ENCODE peak calls at places on chromosome 12, in six cellular contexts. O is HCT116, S is gastrocnemius medialis, G is stomach, A is A549, Z is breast epithelium. H is an unnamed sample.
A peak's percentile ranks its signal among the peaks of the same experiment; 100 is the strongest.

GRCh38 chr12:22626429-22626828 is 1.5 kb downstream of the ETNK1 start:
- DNase-seq in G (no peak), A (no peak), S (no peak), O (no peak), Z (no peak), H (no peak)

GRCh38 chr12:132174703-132175490 is 30.6 kb downstream of the NOC4L start:
- DNase-seq in O (no peak), A (no peak), S (no peak), G (peak; percentile 54), Z (no peak), H (no peak)

GRCh38 chr12:120994059-120994458 is 15.7 kb downstream of the HNF1A start:
- DNase-seq in Z (no peak), S (no peak), G (no peak), A (no peak), O (no peak), H (no peak)

GRCh38 chr12:109870648-109871047 is 9.7 kb downstream of the GLTP start:
- DNase-seq in G (no peak), Z (no peak), O (no peak), S (no peak), A (no peak), H (no peak)

GRCh38 chr12:12726543-12727093 is 9.4 kb downstream of the CDKN1B start:
- DNase-seq in Z (no peak), O (no peak), S (no peak), A (peak; percentile 41), G (no peak), H (no peak)

GRCh38 chr12:72564120-72564519 is 291.9 kb downstream of the TRHDE start:
- DNase-seq in G (no peak), O (no peak), A (no peak), Z (no peak), S (no peak), H (no peak)

GRCh38 chr12:99619389-99620158 is 28.0 kb upstream of the GARIN6 start:
- DNase-seq in S (no peak), A (no peak), G (no peak), O (peak; percentile 23), Z (no peak), H (no peak)

GRCh38 chr12:622420-622819 is 40.8 kb downstream of the NINJ2 start:
- DNase-seq in A (no peak), O (no peak), S (no peak), Z (no peak), G (no peak), H (no peak)

GRCh38 chr12:51077930-51078329 is 5.5 kb downstream of the CSRNP2 start:
- DNase-seq in S (no peak), A (no peak), O (no peak), Z (no peak), G (no peak), H (no peak)

GRCh38 chr12:115998119-115998633 is 279.3 kb downstream of the MED13L start:
- DNase-seq in Z (no peak), A (peak; percentile 45), G (no peak), O (peak; percentile 32), S (no peak), H (no peak)

GRCh38 chr12:32302218-32302826 is 97.0 kb upstream of the FGD4 start:
- DNase-seq in G (no peak), O (peak; percentile 45), A (no peak), Z (no peak), S (no peak), H (no peak)

GRCh38 chr12:12506541-12506940 is 56.1 kb downstream of the DUSP16 start:
- DNase-seq in S (no peak), G (no peak), O (no peak), A (no peak), Z (no peak), H (no peak)

GRCh38 chr12:82414926-82415325 is 56.6 kb downstream of the METTL25 start:
- DNase-seq in G (no peak), Z (no peak), A (no peak), S (no peak), O (no peak), H (no peak)

GRCh38 chr12:90174198-90174510 is 465.5 kb upstream of the ATP2B1 start:
- DNase-seq in S (no peak), A (no peak), Z (no peak), G (no peak), O (peak; percentile 6), H (no peak)

GRCh38 chr12:46360370-46360769 is 12.2 kb downstream of the SLC38A2 start:
- DNase-seq in Z (no peak), S (no peak), A (no peak), G (no peak), O (no peak), H (no peak)

GRCh38 chr12:32135967-32136366 is 29.3 kb downstream of the BICD1 start:
- DNase-seq in Z (no peak), A (no peak), O (no peak), G (no peak), S (no peak), H (no peak)

GRCh38 chr12:130572553-130572952 is 143.5 kb downstream of the RIMBP2 start:
- DNase-seq in G (no peak), Z (no peak), A (no peak), S (no peak), O (no peak), H (no peak)

GRCh38 chr12:1130164-1130563 is 139.1 kb downstream of the ERC1 start:
- DNase-seq in Z (no peak), A (no peak), G (peak; percentile 81), S (no peak), O (peak; percentile 78), H (no peak)

GRCh38 chr12:41563044-41563443 is 374.9 kb downstream of the PDZRN4 start:
- DNase-seq in G (no peak), Z (no peak), O (no peak), S (no peak), A (no peak), H (no peak)
- H3K27ac ChIP-seq in G (no peak overlapping the region), Z (no peak overlapping the region), O (no peak overlapping the region), S (no peak overlapping the region), A (no peak overlapping the region), H (no peak overlapping the region)

GRCh38 chr12:53046655-53047220 is 3.1 kb upstream of the TNS2 start:
- DNase-seq in A (peak; percentile 81), S (peak; percentile 86), G (peak; percentile 86), Z (peak; percentile 93), O (no peak), H (no peak)
- TF ChIP-seq POLR2A in A (peak; percentile 79), S (peak; percentile 67), G (peak; percentile 94), Z (peak; percentile 98), O (peak; percentile 34), H (no peak)

DNA sequence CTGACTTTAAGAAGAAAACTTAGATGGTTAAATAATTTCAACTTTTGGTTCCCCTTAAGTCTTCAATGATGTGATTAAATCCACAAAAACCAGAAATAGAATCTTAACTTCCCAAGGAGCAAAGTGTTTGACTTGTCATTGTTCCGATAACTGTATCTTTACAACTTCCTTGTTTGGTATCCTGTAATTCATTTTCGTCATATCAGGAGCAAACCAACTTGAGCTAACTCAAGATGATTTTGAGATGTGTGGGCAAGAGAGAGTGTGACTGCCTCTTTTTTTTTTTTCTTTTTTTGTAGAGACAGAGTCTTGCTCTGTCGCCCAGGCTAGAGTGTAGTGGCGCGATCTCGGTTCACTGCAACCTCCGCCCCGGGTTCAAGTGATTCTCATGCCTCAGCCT is 25.3 kb downstream of the DRAM1 start:
- DNase-seq in S (no peak), G (no peak), Z (no peak), A (no peak), O (no peak), H (no peak)
- H3K27ac ChIP-seq in S (no peak overlapping the region), G (peak overlapping the region; percentile 33), Z (no peak overlapping the region), A (no peak overlapping the region), O (no peak overlapping the region), H (no peak overlapping the region)

GRCh38 chr12:106631797-106632196 is 49.0 kb downstream of the RFX4 start:
- DNase-seq in A (no peak), Z (no peak), O (no peak), G (no peak), S (no peak), H (no peak)

GRCh38 chr12:106629797-106630669 is 47.2 kb downstream of the RFX4 start:
- DNase-seq in S (no peak), A (no peak), G (no peak), Z (no peak), O (no peak), H (no peak)

GRCh38 chr12:106632797-106633450 is 50.1 kb downstream of the RFX4 start:
- DNase-seq in A (peak; percentile 29), S (no peak), Z (no peak), G (no peak), O (peak; percentile 43), H (no peak)

GRCh38 chr12:106633451-106633823 is 50.6 kb downstream of the RFX4 start:
- DNase-seq in O (no peak), A (peak; percentile 31), Z (no peak), G (no peak), S (no peak), H (no peak)

DNA sequence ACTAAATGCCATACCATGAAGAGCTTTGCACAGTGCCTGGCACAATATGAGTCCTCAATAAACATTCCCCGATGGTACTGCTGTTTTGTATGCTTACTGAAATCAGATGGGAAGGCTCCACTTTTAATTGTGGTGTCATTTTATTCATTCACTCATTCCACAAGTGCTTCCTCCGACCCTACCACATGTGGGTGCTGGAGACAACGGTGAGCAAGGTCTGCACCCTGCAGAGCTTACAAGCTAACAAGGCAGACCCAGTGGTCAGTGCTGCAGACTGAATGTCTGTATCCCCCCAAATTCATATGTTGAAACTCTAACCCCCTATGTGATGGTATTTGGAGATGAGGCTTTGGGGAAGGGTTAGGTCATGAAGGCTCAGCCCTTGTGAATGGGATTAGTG is 48.3 kb downstream of the RFX4 start:
- DNase-seq in G (no peak), Z (no peak), A (no peak), O (no peak), S (no peak), H (no peak)
- TF ChIP-seq POLR2A in G (no peak), Z (no peak), A (no peak), O (no peak), S (no peak), H (no peak)

DNA sequence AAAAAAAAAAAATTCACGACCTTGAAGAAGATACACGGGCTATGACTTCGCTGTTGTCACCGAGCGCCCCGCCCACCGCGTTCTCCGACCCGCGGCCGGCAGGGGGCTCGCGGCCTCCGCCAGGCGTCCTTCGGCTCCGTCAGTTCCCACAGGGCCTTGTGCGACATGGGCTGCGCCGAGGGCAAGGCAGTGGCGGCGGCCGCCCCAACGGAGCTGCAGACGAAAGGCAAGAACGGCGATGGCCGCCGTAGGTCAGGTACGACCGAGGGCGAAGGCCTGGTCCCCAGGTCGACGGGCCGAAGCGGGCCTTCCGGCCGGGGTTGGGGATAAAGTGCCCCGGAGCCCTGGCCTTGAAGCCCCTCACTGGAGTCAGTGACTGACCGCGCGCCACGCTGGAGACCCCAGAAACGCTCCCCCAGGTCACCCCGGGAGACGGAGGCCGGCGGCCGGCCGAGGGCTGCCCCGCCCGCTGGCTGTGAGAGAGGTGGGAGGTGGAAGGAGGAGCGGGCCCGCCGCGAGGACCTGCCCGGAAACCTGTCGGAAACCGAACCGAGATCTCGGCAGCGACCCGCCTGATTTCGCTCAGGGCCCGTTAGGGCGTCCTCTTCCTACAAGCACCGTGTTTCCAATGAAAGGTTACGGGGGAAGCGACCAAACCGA is at the start of gene TXNRD1:
- DNase-seq in Z (peak; percentile 70), O (peak; percentile 56), A (peak; percentile 93), G (peak; percentile 87), S (peak; percentile 77), H (peak; percentile 8)
- H3K27ac ChIP-seq in Z (peak within 1 kb of the TSS; percentile 84), O (peak within 1 kb of the TSS; percentile 48), A (peak within 1 kb of the TSS; percentile 95), G (peak within 1 kb of the TSS; percentile 86), S (peak within 1 kb of the TSS; percentile 69), H (peak within 1 kb of the TSS; percentile 86)

H was measured in esophagus squamous epithelium.